ENCODE peak calls at places on chromosomes 16 and 17, in four cellular contexts. R is HL-60, Y is SK-N-SH, N is K562. U is an unnamed sample.

GRCh38 chr17:77826132-77826873 is 132.2 kb upstream of the TNRC6C start:
- DNase-seq in R (no peak), Y (peak), N (no peak), U (no peak)

GRCh38 chr16:87918866-87919680 is 17.3 kb downstream of the CA5A start:
- DNase-seq in R (no peak), Y (no peak), N (no peak), U (no peak)

GRCh38 chr16:89557230-89557935 is 3.1 kb upstream of the RPL13 start:
- DNase-seq in R (peak), Y (peak), N (peak), U (no peak)

GRCh38 chr17:30230596-30231125 is 4.8 kb downstream of the SLC6A4 start:
- DNase-seq in R (no peak), Y (no peak), N (no peak), U (no peak)

GRCh38 chr17:46975287-46975686 is 3.8 kb downstream of the RPRML start:
- DNase-seq in R (no peak), Y (no peak), N (no peak), U (no peak)

GRCh38 chr16:51657844-51658243 is 506.8 kb upstream of the SALL1 start:
- DNase-seq in R (no peak), Y (no peak), N (no peak), U (no peak)

GRCh38 chr16:17356243-17356933 is 114.4 kb downstream of the XYLT1 start:
- DNase-seq in R (no peak), Y (no peak), N (no peak), U (no peak)

GRCh38 chr17:19753049-19753444 is 4.9 kb upstream of the ALDH3A1 start:
- DNase-seq in R (peak), Y (peak), N (no peak), U (no peak)

GRCh38 chr17:64974750-64975317 is 55.6 kb upstream of the LRRC37A3 start:
- DNase-seq in R (no peak), Y (no peak), N (peak), U (no peak)

GRCh38 chr16:26598061-26598460 is 468.7 kb upstream of the C16orf82 start:
- DNase-seq in R (no peak), Y (no peak), N (peak), U (no peak)

GRCh38 chr16:4105848-4106247 is 10.4 kb downstream of the ADCY9 start:
- DNase-seq in R (no peak), Y (no peak), N (no peak), U (no peak)

GRCh38 chr17:70834039-70834438 is 664.7 kb downstream of the KCNJ2 start:
- DNase-seq in R (no peak), Y (no peak), N (no peak), U (no peak)

GRCh38 chr16:69397821-69398521 is 12.2 kb upstream of the TERF2 start:
- DNase-seq in R (no peak), Y (peak), N (peak), U (no peak)

GRCh38 chr16:49700222-49700927 is 155.5 kb downstream of the ZNF423 start:
- DNase-seq in R (no peak), Y (peak), N (no peak), U (peak)

GRCh38 chr16:58582971-58583765 is 46.5 kb downstream of the CNOT1 start:
- DNase-seq in R (no peak), Y (no peak), N (no peak), U (no peak)

GRCh38 chr16:70688266-70688742 is 2.5 kb upstream of the MTSS2 start:
- DNase-seq in R (no peak), Y (peak), N (no peak), U (no peak)

GRCh38 chr17:39178516-39178915 is 12.6 kb upstream of the ARL5C start:
- DNase-seq in R (no peak), Y (no peak), N (no peak), U (no peak)

GRCh38 chr16:85354623-85355514 is 242.6 kb upstream of the CIBAR2 start:
- DNase-seq in R (no peak), Y (peak), N (peak), U (no peak)

GRCh38 chr17:27513849-27514248 is 57.6 kb downstream of the KSR1 start:
- DNase-seq in R (no peak), Y (no peak), N (no peak), U (no peak)

GRCh38 chr17:412211-413015 is 59.8 kb upstream of the RPH3AL start:
- DNase-seq in R (no peak), Y (peak), N (peak), U (no peak)

GRCh38 chr16:66131156-66131807 is 235.2 kb upstream of the CDH5 start:
- DNase-seq in R (no peak), Y (no peak), N (no peak), U (no peak)

GRCh38 chr16:85888405-85889331 is 10.3 kb upstream of the IRF8 start:
- DNase-seq in R (no peak), Y (no peak), N (no peak), U (no peak)

GRCh38 chr17:17385502-17385901 is 82.3 kb downstream of the NT5M start:
- DNase-seq in R (no peak), Y (peak), N (no peak), U (no peak)

GRCh38 chr16:85220125-85220839 is 108.0 kb upstream of the CIBAR2 start:
- DNase-seq in R (no peak), Y (peak), N (no peak), U (no peak)

GRCh38 chr16:76164970-76165558 is 112.1 kb upstream of the CNTNAP4 start:
- DNase-seq in R (no peak), Y (no peak), N (no peak), U (no peak)

GRCh38 chr16:11571549-11571948 is 15.2 kb downstream of the LITAF start:
- DNase-seq in R (no peak), Y (no peak), N (no peak), U (no peak)

GRCh38 chr17:74484066-74484465 is 17.6 kb downstream of the CD300A start:
- DNase-seq in R (no peak), Y (peak), N (no peak), U (no peak)

GRCh38 chr17:30905742-30906100 is 317 bp downstream of the TEFM start:
- DNase-seq in R (peak), Y (peak), N (peak), U (no peak)

GRCh38 chr16:59370717-59371116 is 636.6 kb upstream of the GOT2 start:
- DNase-seq in R (no peak), Y (no peak), N (no peak), U (no peak)

GRCh38 chr17:48587276-48588073 is 2.6 kb downstream of the HOXB3 start:
- DNase-seq in R (no peak), Y (no peak), N (no peak), U (no peak)
- TF ChIP-seq POLR2AphosphoS5 in R (no peak), Y (no peak), N (no peak), U (no peak)

GRCh38 chr17:76139801-76140660 is 1.0 kb downstream of the FOXJ1 start:
- DNase-seq in R (no peak), Y (peak), N (peak), U (no peak)

GRCh38 chr17:76142044-76143041 is 1.3 kb upstream of the FOXJ1 start:
- DNase-seq in R (no peak), Y (peak), N (no peak), U (no peak)

GRCh38 chr17:76139261-76139752 is 1.7 kb downstream of the FOXJ1 start:
- DNase-seq in R (no peak), Y (no peak), N (no peak), U (no peak)

GRCh38 chr17:76140661-76141211 is 309 bp downstream of the FOXJ1 start:
- DNase-seq in R (no peak), Y (no peak), N (no peak), U (no peak)

GRCh38 chr17:76141212-76142043 is at the start of gene FOXJ1:
- DNase-seq in R (peak), Y (peak), N (peak), U (no peak)
- TF ChIP-seq POLR2AphosphoS5 in R (no peak), Y (peak), N (no peak), U (peak)

GRCh38 chr17:7851438-7852261 is 3.2 kb upstream of the TMEM88 start:
- DNase-seq in R (no peak), Y (peak), N (peak), U (peak)
- TF ChIP-seq POLR2AphosphoS5 in R (no peak), Y (no peak), N (no peak), U (peak)

GRCh38 chr17:79002291-79002690 is 7.3 kb downstream of the CANT1 start:
- DNase-seq in R (no peak), Y (no peak), N (no peak), U (no peak)
- TF ChIP-seq POLR2AphosphoS5 in R (no peak), Y (no peak), N (no peak), U (no peak)

DNA sequence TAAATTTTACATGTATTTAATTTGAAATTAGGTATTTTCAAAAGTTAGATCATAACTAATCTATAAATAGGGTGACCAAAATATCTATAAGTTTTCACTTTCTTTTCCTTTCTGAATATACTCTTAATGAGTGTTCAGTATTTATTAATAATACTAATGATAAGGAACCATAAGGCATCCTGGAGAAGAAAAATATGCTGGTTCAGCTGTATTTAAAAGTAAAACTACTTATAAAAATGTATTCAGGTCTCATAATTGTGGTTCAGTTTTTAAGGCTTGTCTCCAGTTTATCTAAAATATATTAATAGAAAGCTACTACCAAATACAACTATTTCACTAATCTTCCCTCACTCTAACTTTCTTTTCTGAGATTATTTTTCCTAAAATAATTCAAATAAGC is 67.3 kb downstream of the HELZ start:
- DNase-seq in R (no peak), Y (no peak), N (no peak), U (no peak)
- TF ChIP-seq POLR2AphosphoS5 in R (no peak), Y (no peak), N (no peak), U (no peak)

U was measured in vagina.